ENCODE peak calls at places on chromosomes 5 and 9, in eight cellular contexts. I is A549, B is K562, P is Peyer's patch, H is H1, J is tibial nerve, O is body of pancreas, R is HCT116. E is an unnamed sample.

GRCh38 chr5:98927242-98927987 is 1.4 kb downstream of the CHD1 start:
- DNase-seq in O (peak; percentile 29), B (peak; percentile 55), H (no peak), J (no peak), P (no peak), I (peak; percentile 14), R (no peak), E (no peak)

GRCh38 chr9:96491079-96491879 is 41.3 kb downstream of the HABP4 start:
- DNase-seq in P (no peak), B (no peak), O (no peak), H (no peak), I (no peak), J (no peak), R (peak; percentile 35), E (no peak)

GRCh38 chr5:39224196-39224754 is 4.9 kb upstream of the FYB1 start:
- DNase-seq in B (peak; percentile 77), H (no peak), R (no peak), O (no peak), J (no peak), I (no peak), P (peak; percentile 51), E (no peak)

GRCh38 chr5:172870261-172870806 is 36.3 kb downstream of the ERGIC1 start:
- DNase-seq in P (no peak), I (peak; percentile 52), O (no peak), B (no peak), J (no peak), R (no peak), H (no peak), E (no peak)

GRCh38 chr9:129203556-129203909 is 25.5 kb upstream of the IER5L start:
- DNase-seq in B (no peak), O (no peak), H (no peak), P (no peak), J (no peak), R (no peak), I (no peak), E (no peak)

GRCh38 chr9:132846918-132847515 is 31.1 kb downstream of the AK8 start:
- DNase-seq in I (no peak), B (no peak), P (no peak), O (no peak), R (no peak), H (no peak), J (no peak), E (no peak)

GRCh38 chr9:87648606-87649005 is 77.3 kb upstream of the CTSL start:
- DNase-seq in P (no peak), J (no peak), O (no peak), B (no peak), I (no peak), H (no peak), R (no peak), E (no peak)

GRCh38 chr5:160242140-160242539 is 12.8 kb downstream of the FABP6 start:
- DNase-seq in I (no peak), O (no peak), H (no peak), B (no peak), R (no peak), P (no peak), J (no peak), E (no peak)

GRCh38 chr5:127030259-127031146 is at the start of gene MARCHF3:
- DNase-seq in J (peak; percentile 87), I (peak; percentile 84), R (peak; percentile 85), P (peak; percentile 98), H (peak; percentile 89), O (peak; percentile 96), B (peak; percentile 98), E (peak; percentile 95)
- TF ChIP-seq POLR2A in J (peak; percentile 97), I (peak; percentile 63), R (peak; percentile 86), P (peak; percentile 97), H (peak; percentile 79), O (peak; percentile 97), B (peak; percentile 97), E (peak; percentile 86)

GRCh38 chr9:34252016-34252415 is 73.2 kb downstream of the UBAP1 start:
- DNase-seq in I (no peak), R (no peak), J (no peak), H (no peak), B (no peak), O (no peak), P (no peak), E (no peak)

GRCh38 chr9:34249274-34249673 is 70.4 kb downstream of the UBAP1 start:
- DNase-seq in B (no peak), H (no peak), R (no peak), O (no peak), J (no peak), P (no peak), I (no peak), E (no peak)

GRCh38 chr9:34252670-34253459 is 74.0 kb downstream of the UBAP1 start:
- DNase-seq in O (peak; percentile 37), I (peak; percentile 71), B (peak; percentile 70), R (peak; percentile 18), P (peak; percentile 66), J (peak; percentile 61), H (peak; percentile 31), E (no peak)

GRCh38 chr9:34253460-34253837 is 74.6 kb downstream of the UBAP1 start:
- DNase-seq in J (no peak), B (no peak), R (no peak), P (no peak), O (peak; percentile 25), I (no peak), H (no peak), E (no peak)

GRCh38 chr9:34250721-34251120 is 71.9 kb downstream of the UBAP1 start:
- DNase-seq in J (no peak), B (no peak), H (no peak), O (no peak), R (no peak), I (no peak), P (no peak), E (no peak)
- TF ChIP-seq POLR2A in J (no peak), B (no peak), H (no peak), O (no peak), R (no peak), I (no peak), P (no peak), E (no peak)

GRCh38 chr5:178211095-178212048 is 7.0 kb downstream of the HNRNPAB start:
- DNase-seq in P (peak; percentile 49), R (no peak), B (no peak), I (no peak), O (no peak), H (no peak), J (no peak), E (no peak)
- TF ChIP-seq POLR2A in P (no peak), R (no peak), B (peak; percentile 69), I (no peak), O (no peak), H (peak; percentile 80), J (no peak), E (no peak)

GRCh38 chr9:26955222-26955903 is 849 bp upstream of the IFT74 start:
- DNase-seq in O (no peak), B (peak; percentile 15), I (no peak), P (no peak), H (no peak), J (no peak), R (no peak), E (no peak)

GRCh38 chr9:26951794-26952193 is 4.4 kb upstream of the IFT74 start:
- DNase-seq in I (no peak), H (no peak), P (no peak), B (no peak), O (no peak), J (no peak), R (no peak), E (no peak)

GRCh38 chr9:26954050-26954508 is 2.1 kb upstream of the IFT74 start:
- DNase-seq in B (no peak), O (no peak), P (no peak), I (no peak), R (no peak), H (no peak), J (no peak), E (no peak)

GRCh38 chr9:26950521-26950920 is 3.5 kb upstream of the PLAA start:
- DNase-seq in J (no peak), P (no peak), B (no peak), I (no peak), R (no peak), O (no peak), H (no peak), E (no peak)

DNA sequence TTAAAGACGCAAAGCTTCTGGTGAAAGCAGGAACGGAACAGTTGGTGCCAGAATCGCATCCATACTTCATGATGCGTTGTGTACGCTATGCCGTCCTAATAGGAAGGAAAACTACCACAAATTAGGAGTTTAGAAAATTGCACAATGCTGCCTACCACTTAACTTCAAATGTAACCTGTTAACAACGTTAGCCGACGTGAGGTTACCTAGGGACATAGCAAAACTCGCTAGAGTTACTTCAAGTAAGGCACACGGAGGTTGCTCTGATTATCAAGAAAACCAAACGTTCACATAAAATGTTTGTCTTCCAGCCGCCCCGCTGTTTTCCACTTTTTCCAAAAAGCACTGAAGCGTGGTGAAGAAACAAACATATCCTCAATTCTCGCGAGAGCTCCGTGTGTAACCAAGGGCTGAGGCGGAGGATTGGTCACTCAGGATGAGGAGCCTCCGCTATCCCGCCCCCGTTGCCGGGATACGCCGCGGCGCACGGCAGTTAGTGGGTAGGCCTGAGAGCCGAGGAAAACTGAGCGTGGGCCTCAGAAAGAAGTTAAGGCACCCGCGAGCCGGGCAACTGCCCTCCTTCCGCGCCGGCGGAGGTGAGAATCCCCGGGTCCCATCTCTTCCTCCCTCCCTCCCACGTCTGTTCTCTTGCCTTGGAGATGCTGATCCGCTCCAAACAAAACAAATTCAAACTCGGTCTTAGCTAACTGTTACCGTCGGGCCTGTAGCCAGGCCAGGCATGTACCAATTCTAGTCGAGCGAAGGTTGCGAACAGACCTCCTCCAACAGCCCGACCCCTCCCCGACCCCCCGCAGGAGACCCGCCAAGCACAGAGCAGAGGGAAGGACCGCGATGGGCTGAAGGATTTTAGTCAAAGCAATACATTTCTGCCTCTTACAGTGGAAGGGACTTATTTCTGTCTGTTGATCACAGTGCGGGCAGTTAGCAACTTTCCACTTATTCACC is at the start of gene IFT74:
- DNase-seq in O (peak; percentile 97), R (peak; percentile 93), P (peak; percentile 95), H (peak; percentile 59), B (peak; percentile 87), I (peak; percentile 99), J (peak; percentile 97), E (peak; percentile 81)
- TF ChIP-seq POLR2A in O (peak; percentile 44), R (peak; percentile 80), P (peak; percentile 35), H (peak; percentile 92), B (peak; percentile 56), I (peak; percentile 76), J (peak; percentile 67), E (peak; percentile 71)

DNA sequence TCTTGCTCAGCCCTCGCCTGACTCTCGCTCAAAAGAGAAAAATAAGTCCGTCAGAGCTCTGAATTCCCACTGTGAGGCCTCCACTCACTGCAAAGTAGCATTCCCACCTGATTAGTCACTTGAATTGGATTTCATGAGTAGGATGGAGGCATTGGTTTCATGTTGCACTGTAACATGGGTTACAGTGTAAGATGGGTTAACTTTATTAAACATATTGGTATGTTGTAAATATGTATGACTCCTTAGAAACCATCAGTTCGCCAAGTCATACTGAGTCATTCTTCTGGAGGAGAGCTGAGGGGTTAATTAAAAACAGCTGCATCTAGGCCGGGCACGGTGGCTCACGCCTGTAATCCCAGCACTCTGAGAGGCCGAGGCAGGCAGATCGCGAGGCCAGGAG is 93.8 kb upstream of the BNC2 start:
- DNase-seq in J (no peak), B (no peak), I (no peak), R (peak; percentile 8), O (no peak), H (no peak), P (no peak), E (no peak)
- TF ChIP-seq POLR2A in J (no peak), B (no peak), I (no peak), R (no peak), O (no peak), H (no peak), P (no peak), E (no peak)